ENCODE peak calls at places on chromosomes 6 and 20, in seven cellular contexts. One of them, this sample, is unnamed.

GRCh38 chr6:89840538-89840937 is 10.9 kb downstream of the CASP8AP2 start:
- DNase-seq in NCI-H774: no peak
- DNase-seq in AG09319: no peak
- DNase-seq in stimulated activated CD4-positive, alpha-beta T cell treated with anti-CD3 and anti-CD28 coated beads, Interleukin-1b, Interleukin-23, amount 100 ng/mL, for 1 hour: no peak
- DNase-seq in body of pancreas: no peak
- DNase-seq in lower lobe of right lung: no peak
- DNase-seq in stimulated activated CD8-positive, alpha-beta memory T cell treated with anti-CD3 and anti-CD28 coated beads, Interleukin-2, amount 100 ng/mL, for 48 hours: no peak
- DNase-seq in this sample: peak; percentile 81

GRCh38 chr6:162070639-162071038 is 656.9 kb downstream of the PRKN start:
- DNase-seq in body of pancreas: no peak
- DNase-seq in AG09319: no peak
- DNase-seq in stimulated activated CD8-positive, alpha-beta memory T cell treated with anti-CD3 and anti-CD28 coated beads, Interleukin-2, amount 100 ng/mL, for 48 hours: no peak
- DNase-seq in lower lobe of right lung: no peak
- DNase-seq in stimulated activated CD4-positive, alpha-beta T cell treated with anti-CD3 and anti-CD28 coated beads, Interleukin-1b, Interleukin-23, amount 100 ng/mL, for 1 hour: no peak
- DNase-seq in NCI-H774: no peak
- DNase-seq in this sample: no peak

GRCh38 chr6:10154251-10154650 is 260.6 kb downstream of the TFAP2A start:
- DNase-seq in lower lobe of right lung: no peak
- DNase-seq in NCI-H774: no peak
- DNase-seq in stimulated activated CD4-positive, alpha-beta T cell treated with anti-CD3 and anti-CD28 coated beads, Interleukin-1b, Interleukin-23, amount 100 ng/mL, for 1 hour: no peak
- DNase-seq in body of pancreas: no peak
- DNase-seq in AG09319: no peak
- DNase-seq in stimulated activated CD8-positive, alpha-beta memory T cell treated with anti-CD3 and anti-CD28 coated beads, Interleukin-2, amount 100 ng/mL, for 48 hours: no peak
- DNase-seq in this sample: no peak

GRCh38 chr20:60055740-60056139 is 97.5 kb downstream of the CDH26 start:
- DNase-seq in stimulated activated CD8-positive, alpha-beta memory T cell treated with anti-CD3 and anti-CD28 coated beads, Interleukin-2, amount 100 ng/mL, for 48 hours: peak; percentile 20
- DNase-seq in stimulated activated CD4-positive, alpha-beta T cell treated with anti-CD3 and anti-CD28 coated beads, Interleukin-1b, Interleukin-23, amount 100 ng/mL, for 1 hour: no peak
- DNase-seq in AG09319: no peak
- DNase-seq in lower lobe of right lung: peak; percentile 85
- DNase-seq in body of pancreas: no peak
- DNase-seq in NCI-H774: no peak
- DNase-seq in this sample: peak; percentile 6

GRCh38 chr6:39166189-39166917 is 51.4 kb upstream of the SAYSD1 start:
- DNase-seq in NCI-H774: peak; percentile 76
- DNase-seq in AG09319: no peak
- DNase-seq in stimulated activated CD4-positive, alpha-beta T cell treated with anti-CD3 and anti-CD28 coated beads, Interleukin-1b, Interleukin-23, amount 100 ng/mL, for 1 hour: peak; percentile 57
- DNase-seq in lower lobe of right lung: peak; percentile 84
- DNase-seq in body of pancreas: peak; percentile 84
- DNase-seq in stimulated activated CD8-positive, alpha-beta memory T cell treated with anti-CD3 and anti-CD28 coated beads, Interleukin-2, amount 100 ng/mL, for 48 hours: peak; percentile 85
- DNase-seq in this sample: peak; percentile 67

GRCh38 chr6:30219244-30219643 is 6.0 kb upstream of the TRIM26 start:
- DNase-seq in lower lobe of right lung: no peak
- DNase-seq in stimulated activated CD8-positive, alpha-beta memory T cell treated with anti-CD3 and anti-CD28 coated beads, Interleukin-2, amount 100 ng/mL, for 48 hours: no peak
- DNase-seq in NCI-H774: peak; percentile 79
- DNase-seq in AG09319: no peak
- DNase-seq in body of pancreas: peak; percentile 72
- DNase-seq in stimulated activated CD4-positive, alpha-beta T cell treated with anti-CD3 and anti-CD28 coated beads, Interleukin-1b, Interleukin-23, amount 100 ng/mL, for 1 hour: peak; percentile 17
- DNase-seq in this sample: peak; percentile 57

GRCh38 chr6:56002336-56002735 is 126.9 kb upstream of the BMP5 start:
- DNase-seq in stimulated activated CD4-positive, alpha-beta T cell treated with anti-CD3 and anti-CD28 coated beads, Interleukin-1b, Interleukin-23, amount 100 ng/mL, for 1 hour: no peak
- DNase-seq in NCI-H774: no peak
- DNase-seq in stimulated activated CD8-positive, alpha-beta memory T cell treated with anti-CD3 and anti-CD28 coated beads, Interleukin-2, amount 100 ng/mL, for 48 hours: no peak
- DNase-seq in AG09319: no peak
- DNase-seq in lower lobe of right lung: no peak
- DNase-seq in body of pancreas: no peak
- DNase-seq in this sample: no peak

GRCh38 chr20:62043131-62043914 is 22.4 kb downstream of the TAF4 start:
- DNase-seq in NCI-H774: no peak
- DNase-seq in stimulated activated CD4-positive, alpha-beta T cell treated with anti-CD3 and anti-CD28 coated beads, Interleukin-1b, Interleukin-23, amount 100 ng/mL, for 1 hour: no peak
- DNase-seq in AG09319: no peak
- DNase-seq in stimulated activated CD8-positive, alpha-beta memory T cell treated with anti-CD3 and anti-CD28 coated beads, Interleukin-2, amount 100 ng/mL, for 48 hours: no peak
- DNase-seq in lower lobe of right lung: peak; percentile 61
- DNase-seq in body of pancreas: no peak
- DNase-seq in this sample: no peak

GRCh38 chr20:33793011-33793931 is 17.9 kb upstream of the CHMP4B start:
- DNase-seq in NCI-H774: no peak
- DNase-seq in stimulated activated CD4-positive, alpha-beta T cell treated with anti-CD3 and anti-CD28 coated beads, Interleukin-1b, Interleukin-23, amount 100 ng/mL, for 1 hour: no peak
- DNase-seq in body of pancreas: no peak
- DNase-seq in lower lobe of right lung: no peak
- DNase-seq in AG09319: no peak
- DNase-seq in stimulated activated CD8-positive, alpha-beta memory T cell treated with anti-CD3 and anti-CD28 coated beads, Interleukin-2, amount 100 ng/mL, for 48 hours: no peak
- DNase-seq in this sample: peak; percentile 59

GRCh38 chr6:165846123-165846966 is 183.3 kb upstream of the PDE10A start:
- DNase-seq in stimulated activated CD4-positive, alpha-beta T cell treated with anti-CD3 and anti-CD28 coated beads, Interleukin-1b, Interleukin-23, amount 100 ng/mL, for 1 hour: no peak
- DNase-seq in AG09319: no peak
- DNase-seq in NCI-H774: no peak
- DNase-seq in lower lobe of right lung: no peak
- DNase-seq in body of pancreas: no peak
- DNase-seq in stimulated activated CD8-positive, alpha-beta memory T cell treated with anti-CD3 and anti-CD28 coated beads, Interleukin-2, amount 100 ng/mL, for 48 hours: no peak
- DNase-seq in this sample: no peak

GRCh38 chr20:50861012-50861411 is 66.2 kb downstream of the BCAS4 start:
- DNase-seq in lower lobe of right lung: no peak
- DNase-seq in AG09319: no peak
- DNase-seq in stimulated activated CD8-positive, alpha-beta memory T cell treated with anti-CD3 and anti-CD28 coated beads, Interleukin-2, amount 100 ng/mL, for 48 hours: no peak
- DNase-seq in NCI-H774: no peak
- DNase-seq in stimulated activated CD4-positive, alpha-beta T cell treated with anti-CD3 and anti-CD28 coated beads, Interleukin-1b, Interleukin-23, amount 100 ng/mL, for 1 hour: no peak
- DNase-seq in body of pancreas: no peak
- DNase-seq in this sample: no peak

GRCh38 chr20:46348972-46349741 is 40.9 kb upstream of the CDH22 start:
- DNase-seq in body of pancreas: peak; percentile 69
- DNase-seq in lower lobe of right lung: peak; percentile 67
- DNase-seq in stimulated activated CD8-positive, alpha-beta memory T cell treated with anti-CD3 and anti-CD28 coated beads, Interleukin-2, amount 100 ng/mL, for 48 hours: peak; percentile 30
- DNase-seq in AG09319: no peak
- DNase-seq in stimulated activated CD4-positive, alpha-beta T cell treated with anti-CD3 and anti-CD28 coated beads, Interleukin-1b, Interleukin-23, amount 100 ng/mL, for 1 hour: no peak
- DNase-seq in NCI-H774: peak; percentile 43
- DNase-seq in this sample: peak; percentile 66

GRCh38 chr6:112827793-112828192 is 480.7 kb downstream of the RFPL4B start:
- DNase-seq in stimulated activated CD4-positive, alpha-beta T cell treated with anti-CD3 and anti-CD28 coated beads, Interleukin-1b, Interleukin-23, amount 100 ng/mL, for 1 hour: no peak
- DNase-seq in lower lobe of right lung: no peak
- DNase-seq in AG09319: no peak
- DNase-seq in NCI-H774: no peak
- DNase-seq in body of pancreas: no peak
- DNase-seq in stimulated activated CD8-positive, alpha-beta memory T cell treated with anti-CD3 and anti-CD28 coated beads, Interleukin-2, amount 100 ng/mL, for 48 hours: no peak
- DNase-seq in this sample: peak; percentile 70

GRCh38 chr6:64729522-64729921 is 977.5 kb downstream of the EYS start:
- DNase-seq in stimulated activated CD4-positive, alpha-beta T cell treated with anti-CD3 and anti-CD28 coated beads, Interleukin-1b, Interleukin-23, amount 100 ng/mL, for 1 hour: no peak
- DNase-seq in lower lobe of right lung: no peak
- DNase-seq in AG09319: no peak
- DNase-seq in NCI-H774: no peak
- DNase-seq in body of pancreas: no peak
- DNase-seq in stimulated activated CD8-positive, alpha-beta memory T cell treated with anti-CD3 and anti-CD28 coated beads, Interleukin-2, amount 100 ng/mL, for 48 hours: no peak
- DNase-seq in this sample: no peak

GRCh38 chr6:13524801-13525508 is 37.6 kb upstream of the GFOD1 start:
- DNase-seq in NCI-H774: no peak
- DNase-seq in stimulated activated CD8-positive, alpha-beta memory T cell treated with anti-CD3 and anti-CD28 coated beads, Interleukin-2, amount 100 ng/mL, for 48 hours: no peak
- DNase-seq in lower lobe of right lung: no peak
- DNase-seq in AG09319: no peak
- DNase-seq in stimulated activated CD4-positive, alpha-beta T cell treated with anti-CD3 and anti-CD28 coated beads, Interleukin-1b, Interleukin-23, amount 100 ng/mL, for 1 hour: no peak
- DNase-seq in body of pancreas: no peak
- DNase-seq in this sample: no peak

GRCh38 chr6:136365781-136366354 is 76.2 kb upstream of the BCLAF1 start:
- DNase-seq in stimulated activated CD8-positive, alpha-beta memory T cell treated with anti-CD3 and anti-CD28 coated beads, Interleukin-2, amount 100 ng/mL, for 48 hours: no peak
- DNase-seq in body of pancreas: no peak
- DNase-seq in stimulated activated CD4-positive, alpha-beta T cell treated with anti-CD3 and anti-CD28 coated beads, Interleukin-1b, Interleukin-23, amount 100 ng/mL, for 1 hour: no peak
- DNase-seq in lower lobe of right lung: peak; percentile 76
- DNase-seq in AG09319: no peak
- DNase-seq in NCI-H774: no peak
- DNase-seq in this sample: no peak

GRCh38 chr6:128763599-128764300 is 119.2 kb upstream of the LAMA2 start:
- DNase-seq in NCI-H774: no peak
- DNase-seq in stimulated activated CD4-positive, alpha-beta T cell treated with anti-CD3 and anti-CD28 coated beads, Interleukin-1b, Interleukin-23, amount 100 ng/mL, for 1 hour: no peak
- DNase-seq in lower lobe of right lung: no peak
- DNase-seq in body of pancreas: no peak
- DNase-seq in AG09319: no peak
- DNase-seq in stimulated activated CD8-positive, alpha-beta memory T cell treated with anti-CD3 and anti-CD28 coated beads, Interleukin-2, amount 100 ng/mL, for 48 hours: no peak
- DNase-seq in this sample: no peak

GRCh38 chr20:58148891-58149290 is 79.6 kb downstream of the ANKRD60 start:
- DNase-seq in lower lobe of right lung: no peak
- DNase-seq in stimulated activated CD4-positive, alpha-beta T cell treated with anti-CD3 and anti-CD28 coated beads, Interleukin-1b, Interleukin-23, amount 100 ng/mL, for 1 hour: no peak
- DNase-seq in AG09319: no peak
- DNase-seq in body of pancreas: peak; percentile 14
- DNase-seq in stimulated activated CD8-positive, alpha-beta memory T cell treated with anti-CD3 and anti-CD28 coated beads, Interleukin-2, amount 100 ng/mL, for 48 hours: no peak
- DNase-seq in NCI-H774: no peak
- DNase-seq in this sample: no peak

GRCh38 chr20:32702706-32703425 is 29.1 kb upstream of the C20orf203 start:
- DNase-seq in stimulated activated CD4-positive, alpha-beta T cell treated with anti-CD3 and anti-CD28 coated beads, Interleukin-1b, Interleukin-23, amount 100 ng/mL, for 1 hour: no peak
- DNase-seq in stimulated activated CD8-positive, alpha-beta memory T cell treated with anti-CD3 and anti-CD28 coated beads, Interleukin-2, amount 100 ng/mL, for 48 hours: no peak
- DNase-seq in lower lobe of right lung: no peak
- DNase-seq in AG09319: no peak
- DNase-seq in body of pancreas: no peak
- DNase-seq in NCI-H774: peak; percentile 52
- DNase-seq in this sample: no peak

GRCh38 chr20:52812231-52812847 is 159.8 kb upstream of the TSHZ2 start:
- DNase-seq in lower lobe of right lung: no peak
- DNase-seq in body of pancreas: no peak
- DNase-seq in stimulated activated CD4-positive, alpha-beta T cell treated with anti-CD3 and anti-CD28 coated beads, Interleukin-1b, Interleukin-23, amount 100 ng/mL, for 1 hour: no peak
- DNase-seq in AG09319: no peak
- DNase-seq in stimulated activated CD8-positive, alpha-beta memory T cell treated with anti-CD3 and anti-CD28 coated beads, Interleukin-2, amount 100 ng/mL, for 48 hours: no peak
- DNase-seq in NCI-H774: no peak
- DNase-seq in this sample: no peak

GRCh38 chr6:76771076-76771634 is 692.1 kb downstream of the HTR1B start:
- DNase-seq in stimulated activated CD4-positive, alpha-beta T cell treated with anti-CD3 and anti-CD28 coated beads, Interleukin-1b, Interleukin-23, amount 100 ng/mL, for 1 hour: no peak
- DNase-seq in body of pancreas: peak; percentile 26
- DNase-seq in stimulated activated CD8-positive, alpha-beta memory T cell treated with anti-CD3 and anti-CD28 coated beads, Interleukin-2, amount 100 ng/mL, for 48 hours: no peak
- DNase-seq in lower lobe of right lung: no peak
- DNase-seq in AG09319: no peak
- DNase-seq in NCI-H774: peak; percentile 48
- DNase-seq in this sample: peak; percentile 89

GRCh38 chr20:56249244-56249955 is 868 bp downstream of the MC3R start:
- DNase-seq in body of pancreas: peak; percentile 22
- DNase-seq in NCI-H774: no peak
- DNase-seq in stimulated activated CD8-positive, alpha-beta memory T cell treated with anti-CD3 and anti-CD28 coated beads, Interleukin-2, amount 100 ng/mL, for 48 hours: peak; percentile 37
- DNase-seq in AG09319: no peak
- DNase-seq in stimulated activated CD4-positive, alpha-beta T cell treated with anti-CD3 and anti-CD28 coated beads, Interleukin-1b, Interleukin-23, amount 100 ng/mL, for 1 hour: no peak
- DNase-seq in lower lobe of right lung: no peak
- DNase-seq in this sample: peak; percentile 41

GRCh38 chr6:43096451-43097097 is 20.5 kb downstream of the PTK7 start:
- DNase-seq in stimulated activated CD8-positive, alpha-beta memory T cell treated with anti-CD3 and anti-CD28 coated beads, Interleukin-2, amount 100 ng/mL, for 48 hours: no peak
- DNase-seq in stimulated activated CD4-positive, alpha-beta T cell treated with anti-CD3 and anti-CD28 coated beads, Interleukin-1b, Interleukin-23, amount 100 ng/mL, for 1 hour: no peak
- DNase-seq in lower lobe of right lung: peak; percentile 69
- DNase-seq in body of pancreas: no peak
- DNase-seq in NCI-H774: no peak
- DNase-seq in AG09319: peak; percentile 66
- DNase-seq in this sample: peak; percentile 45